ENCODE peak calls at places on chromosomes 13 and 19, in five cellular contexts. S is lung; X is A673; I is CD4-positive, alpha-beta memory T cell; P is lower leg skin. Y is an unnamed sample.

GRCh38 chr13:32911506-32911905 is 104.7 kb upstream of the KL start:
- DNase-seq in S (no peak), X (peak), I (no peak), P (no peak), Y (no peak)

GRCh38 chr13:50365683-50366391 is 350.6 kb downstream of the KCNRG start:
- DNase-seq in S (peak), X (no peak), I (peak), P (no peak), Y (no peak)

GRCh38 chr19:2381151-2381822 is 21.2 kb downstream of the TMPRSS9 start:
- DNase-seq in S (no peak), X (no peak), I (no peak), P (no peak), Y (no peak)

GRCh38 chr19:10742494-10742893 is 24.6 kb downstream of the DNM2 start:
- DNase-seq in S (no peak), X (no peak), I (no peak), P (no peak), Y (no peak)

GRCh38 chr19:13979686-13980085 is 26.4 kb downstream of the RFX1 start:
- DNase-seq in S (no peak), X (no peak), I (no peak), P (no peak), Y (no peak)

GRCh38 chr19:28171983-28172382 is 1041.0 kb downstream of the UQCRFS1 start:
- DNase-seq in S (no peak), X (no peak), I (no peak), P (no peak), Y (no peak)

GRCh38 chr13:75479102-75479501 is 2.9 kb downstream of the TBC1D4 start:
- DNase-seq in S (no peak), X (no peak), I (no peak), P (no peak), Y (no peak)

GRCh38 chr19:14512420-14512961 is 5.7 kb downstream of the DNAJB1 start:
- DNase-seq in S (no peak), X (no peak), I (no peak), P (no peak), Y (no peak)

GRCh38 chr13:92355213-92355612 is 871.4 kb upstream of the GPC6 start:
- DNase-seq in S (no peak), X (peak), I (no peak), P (no peak), Y (no peak)

DNA sequence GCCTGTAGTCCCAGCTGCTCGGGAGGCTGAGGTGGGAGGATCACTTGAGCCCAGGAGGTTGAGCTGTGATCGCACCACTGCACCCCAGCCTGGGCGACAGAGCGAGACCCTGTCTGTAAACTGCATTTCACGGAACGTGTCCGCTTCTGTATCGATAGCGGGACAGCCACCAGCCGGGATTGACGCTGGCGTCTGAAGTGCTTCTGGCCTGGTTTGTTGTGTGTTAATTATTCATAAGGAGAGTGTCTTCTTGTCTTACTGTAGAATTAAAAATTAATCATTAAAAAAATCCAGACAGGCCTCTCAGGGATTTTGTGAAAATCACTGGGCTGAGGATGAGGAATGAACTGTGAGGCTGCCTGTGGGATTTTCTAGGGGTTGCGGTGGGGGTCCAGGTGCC is 16.2 kb upstream of the MISP start:
- DNase-seq in S (no peak), X (no peak), I (no peak), P (no peak), Y (no peak)
- H3K4me3 ChIP-seq in S (no peak), X (no peak), I (no peak), P (no peak), Y (no peak)

GRCh38 chr19:50513746-50514345 is at the start of gene ASPDH:
- DNase-seq in S (no peak), X (no peak), I (no peak), P (no peak), Y (no peak)

GRCh38 chr19:50510700-50511068 is 307 bp downstream of the JOSD2 start:
- DNase-seq in S (no peak), X (no peak), I (no peak), P (no peak), Y (no peak)

GRCh38 chr19:50511069-50511822 is at the start of gene JOSD2:
- DNase-seq in S (peak), X (peak), I (peak), P (peak), Y (peak)

GRCh38 chr19:50512999-50513745 is 541 bp downstream of the ASPDH start:
- DNase-seq in S (no peak), X (no peak), I (no peak), P (no peak), Y (no peak)

GRCh38 chr19:50512112-50512998 is 1.4 kb downstream of the ASPDH start:
- DNase-seq in S (no peak), X (no peak), I (no peak), P (no peak), Y (no peak)
- H3K4me3 ChIP-seq in S (no peak), X (peak), I (no peak), P (no peak), Y (no peak)

GRCh38 chr19:40466219-40467006 is at the start of gene SPTBN4:
- DNase-seq in S (peak), X (no peak), I (no peak), P (peak), Y (no peak)
- H3K4me3 ChIP-seq in S (peak), X (peak), I (peak), P (peak), Y (peak)

GRCh38 chr19:19051478-19052213 is 12.1 kb upstream of the SLC25A42 start:
- DNase-seq in S (no peak), X (no peak), I (no peak), P (no peak), Y (no peak)

GRCh38 chr19:19054315-19054938 is 9.4 kb upstream of the SLC25A42 start:
- DNase-seq in S (no peak), X (no peak), I (no peak), P (no peak), Y (no peak)

GRCh38 chr19:19054939-19055440 is 8.8 kb upstream of the SLC25A42 start:
- DNase-seq in S (no peak), X (no peak), I (no peak), P (no peak), Y (no peak)

GRCh38 chr19:19055701-19056100 is 8.1 kb upstream of the SLC25A42 start:
- DNase-seq in S (no peak), X (no peak), I (no peak), P (no peak), Y (no peak)

DNA sequence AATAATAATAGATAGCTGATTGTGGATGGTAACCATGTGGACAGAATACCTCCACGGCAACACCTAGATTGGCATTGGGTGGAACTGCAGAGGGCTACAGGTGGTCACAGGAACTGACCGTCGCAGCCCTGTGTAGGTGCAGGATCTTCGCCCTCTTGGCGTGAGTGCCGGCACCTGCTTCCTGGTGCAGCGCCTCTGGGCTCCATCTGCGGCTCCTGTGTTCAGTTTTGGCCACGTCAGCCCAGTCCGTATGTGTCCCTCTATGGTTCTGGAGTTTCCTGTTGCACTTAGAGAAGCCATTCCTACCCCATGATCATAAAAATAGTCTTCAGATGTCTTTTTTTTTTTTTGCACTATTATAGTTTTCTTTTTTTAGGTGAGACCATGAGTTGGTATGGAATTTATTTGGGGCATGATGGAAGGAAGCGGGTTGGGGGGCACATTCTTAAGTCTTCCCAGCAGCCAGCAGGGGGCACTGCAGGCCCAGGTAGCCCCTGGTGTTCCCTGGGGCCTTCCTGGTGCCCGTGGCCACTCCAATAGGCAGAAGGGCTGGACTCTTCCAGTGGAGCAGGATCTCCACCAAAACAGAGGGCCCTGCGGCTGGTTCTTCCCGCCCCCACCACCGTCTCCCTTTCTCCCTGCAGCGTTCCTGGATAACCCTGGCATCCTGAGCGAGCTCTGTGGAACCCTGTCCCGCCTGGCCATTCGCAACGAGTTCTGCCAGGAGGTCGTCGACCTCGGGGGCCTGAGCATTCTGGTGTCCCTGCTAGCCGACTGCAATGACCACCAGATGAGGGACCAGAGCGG is 10.1 kb upstream of the SLC25A42 start:
- DNase-seq in S (no peak), X (peak), I (peak), P (no peak), Y (no peak)
- H3K4me3 ChIP-seq in S (no peak), X (no peak), I (no peak), P (no peak), Y (no peak)

DNA sequence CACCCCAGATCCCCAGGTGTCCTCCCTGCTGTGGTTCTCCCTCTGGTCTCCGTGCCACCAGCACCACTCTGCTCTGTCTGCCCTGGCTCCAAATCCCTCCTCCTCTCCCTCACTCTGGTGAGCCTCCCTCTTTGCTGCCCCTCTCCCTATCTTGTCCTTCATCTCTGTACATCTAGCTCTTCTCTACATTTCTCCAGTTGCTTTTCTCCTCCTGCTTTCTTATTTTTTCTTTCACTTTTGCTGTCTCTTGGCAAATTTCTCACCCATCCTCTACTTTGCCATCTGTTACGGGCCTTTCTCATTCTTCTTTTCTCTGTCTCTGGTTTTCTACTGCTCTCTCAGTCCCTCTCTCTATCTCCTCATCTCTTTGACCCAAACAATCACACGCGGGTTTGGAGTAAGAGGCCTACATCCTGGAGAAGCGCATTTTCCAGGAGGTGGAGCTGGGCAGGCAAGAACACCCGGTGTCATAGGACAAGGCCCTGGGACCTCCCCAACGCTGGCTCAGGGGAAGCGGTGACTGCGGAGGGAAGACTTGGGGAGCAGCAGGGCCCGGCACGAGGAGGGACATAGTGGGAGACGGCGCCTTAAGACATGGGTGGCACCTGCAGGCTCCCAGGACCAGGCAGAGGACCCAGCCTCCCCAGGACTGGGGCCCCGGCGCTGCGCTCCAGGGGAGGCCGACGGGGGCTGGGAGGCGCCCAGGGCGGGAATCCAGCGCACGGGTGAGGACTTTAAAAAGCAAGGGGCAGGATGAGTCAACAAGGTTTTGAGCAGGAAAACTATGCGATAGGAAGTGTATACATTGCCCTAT is 9.9 kb downstream of the ZNF611 start:
- DNase-seq in S (no peak), X (no peak), I (no peak), P (no peak), Y (no peak)
- H3K4me3 ChIP-seq in S (no peak), X (no peak), I (no peak), P (no peak), Y (no peak)

GRCh38 chr19:48543121-48543710 is 8.8 kb upstream of the SULT2B1 start:
- DNase-seq in S (peak), X (no peak), I (no peak), P (peak), Y (no peak)

GRCh38 chr19:48537541-48537940 is 14.4 kb upstream of the SULT2B1 start:
- DNase-seq in S (no peak), X (no peak), I (no peak), P (no peak), Y (no peak)

GRCh38 chr19:48539503-48540096 is 12.4 kb upstream of the SULT2B1 start:
- DNase-seq in S (peak), X (peak), I (no peak), P (no peak), Y (no peak)

GRCh38 chr19:48541813-48542212 is 10.2 kb upstream of the SULT2B1 start:
- DNase-seq in S (no peak), X (no peak), I (no peak), P (no peak), Y (no peak)

DNA sequence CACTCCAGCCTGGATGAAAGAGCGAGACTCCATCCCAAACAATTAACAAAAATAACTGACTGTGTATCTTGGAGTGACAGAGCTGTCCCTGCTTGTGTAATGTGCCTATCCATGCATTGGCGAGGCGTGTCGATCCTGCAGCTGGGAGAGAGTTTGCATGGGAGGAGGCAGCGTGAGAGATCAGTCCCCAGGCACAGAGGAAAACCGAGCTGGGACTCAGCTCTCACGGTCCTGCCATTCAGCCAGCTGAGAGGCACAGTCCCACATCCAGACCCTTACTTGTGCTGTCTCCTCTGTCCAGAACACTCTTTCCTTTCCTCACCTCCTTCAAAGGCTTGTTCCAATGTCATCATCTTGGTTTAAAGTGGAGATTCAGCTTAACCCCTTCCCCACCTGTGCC is 11.9 kb upstream of the SULT2B1 start:
- DNase-seq in S (no peak), X (no peak), I (no peak), P (no peak), Y (no peak)
- H3K4me3 ChIP-seq in S (no peak), X (no peak), I (no peak), P (no peak), Y (no peak)

GRCh38 chr13:21045101-21045500 is 16.3 kb downstream of the LATS2 start:
- DNase-seq in S (no peak), X (no peak), I (no peak), P (no peak), Y (no peak)
- H3K4me3 ChIP-seq in S (no peak), X (no peak), I (no peak), P (no peak), Y (no peak)

GRCh38 chr19:18091217-18091608 is 4.5 kb upstream of the IL12RB1 start:
- DNase-seq in S (peak), X (no peak), I (peak), P (peak), Y (no peak)
- H3K4me3 ChIP-seq in S (no peak), X (no peak), I (peak), P (no peak), Y (no peak)

GRCh38 chr13:112885782-112886268 is 83.2 kb upstream of the MCF2L start:
- DNase-seq in S (peak), X (no peak), I (no peak), P (peak), Y (peak)
- H3K4me3 ChIP-seq in S (no peak), X (no peak), I (no peak), P (no peak), Y (peak)

Y was measured in coronary artery.